ENCODE peak calls at places on chromosomes 13 and 19, in five cellular contexts. S, A, F, M and L are unnamed samples.

GRCh38 chr19:43618921-43619261 is 538 bp downstream of the ZNF428 start:
- DNase-seq in S (no peak), A (no peak), F (peak), M (no peak), L (no peak)

GRCh38 chr19:32308436-32309077 is 36.9 kb upstream of the ZNF507 start:
- DNase-seq in S (no peak), A (no peak), F (no peak), M (no peak), L (no peak)

GRCh38 chr19:42024622-42025111 is 30.6 kb upstream of the ATP1A3 start:
- DNase-seq in S (no peak), A (no peak), F (no peak), M (peak), L (no peak)

GRCh38 chr19:53132231-53132991 is at the start of gene ZNF415:
- DNase-seq in S (no peak), A (peak), F (peak), M (peak), L (no peak)

GRCh38 chr13:109949395-109949794 is 163.0 kb upstream of the IRS2 start:
- DNase-seq in S (no peak), A (no peak), F (no peak), M (peak), L (no peak)

GRCh38 chr13:91400094-91400462 is 1.7 kb downstream of the GPC5 start:
- DNase-seq in S (no peak), A (no peak), F (no peak), M (no peak), L (no peak)

GRCh38 chr13:36815069-36815468 is 4.0 kb upstream of the RFXAP start:
- DNase-seq in S (no peak), A (no peak), F (no peak), M (peak), L (no peak)

GRCh38 chr19:19568802-19569756 is 31.0 kb downstream of the CILP2 start:
- DNase-seq in S (no peak), A (no peak), F (peak), M (peak), L (no peak)

GRCh38 chr13:24270639-24271131 is 38.7 kb upstream of the C1QTNF9 start:
- DNase-seq in S (peak), A (no peak), F (peak), M (peak), L (peak)

GRCh38 chr19:35052599-35053190 is 11.2 kb downstream of the HPN start:
- DNase-seq in S (no peak), A (no peak), F (no peak), M (no peak), L (no peak)

GRCh38 chr19:23956051-23956450 is 41.4 kb downstream of the ZNF726 start:
- DNase-seq in S (no peak), A (no peak), F (no peak), M (peak), L (no peak)

GRCh38 chr19:55594996-55595530 is 4.3 kb downstream of the FIZ1 start:
- DNase-seq in S (no peak), A (no peak), F (no peak), M (no peak), L (no peak)

GRCh38 chr13:47433461-47434005 is 536.7 kb upstream of the HTR2A start:
- DNase-seq in S (no peak), A (no peak), F (no peak), M (peak), L (no peak)